ENCODE peak calls at places on chromosomes 13 and 19, in eight cellular contexts. S is neural crest cell; F is endothelial cell; O is activated T-cell treated with anti-CD3 and anti-CD28 coated beads, Interleukin-2, amount 50 U/mL, for 4 hours; N is left colon; X is T-helper 1 cell; L is fibroblast of pulmonary artery; G is activated naive CD4-positive, alpha-beta T cell. R is an unnamed sample.

GRCh38 chr13:34748078-34748477 is 194.0 kb upstream of the NBEA start:
- DNase-seq in S (no peak), F (no peak), O (no peak), N (peak), X (no peak), L (peak), G (no peak), R (peak)

GRCh38 chr19:18251587-18252369 is 22.5 kb downstream of the IQCN start:
- DNase-seq in S (peak), F (peak), O (peak), N (peak), X (peak), L (peak), G (peak), R (peak)

GRCh38 chr13:49220856-49221614 is 897 bp downstream of the MLNR start:
- DNase-seq in S (no peak), F (peak), O (no peak), N (no peak), X (no peak), L (no peak), G (no peak), R (no peak)

GRCh38 chr19:12837225-12837624 is 1.1 kb upstream of the MAST1 start:
- DNase-seq in S (no peak), F (no peak), O (no peak), N (no peak), X (no peak), L (no peak), G (no peak), R (no peak)

GRCh38 chr19:13459351-13459750 is 46.9 kb downstream of the CACNA1A start:
- DNase-seq in S (peak), F (no peak), O (no peak), N (no peak), X (no peak), L (no peak), G (no peak), R (peak)

GRCh38 chr19:3253270-3253669 is 28.8 kb downstream of the CELF5 start:
- DNase-seq in S (no peak), F (no peak), O (no peak), N (no peak), X (no peak), L (no peak), G (no peak), R (no peak)

GRCh38 chr19:575527-576506 is 3.4 kb downstream of the BSG start:
- DNase-seq in S (no peak), F (no peak), O (no peak), N (peak), X (no peak), L (peak), G (no peak), R (peak)

GRCh38 chr19:32349724-32350475 is 4.5 kb downstream of the ZNF507 start:
- DNase-seq in S (no peak), F (no peak), O (no peak), N (no peak), X (no peak), L (no peak), G (no peak), R (no peak)

GRCh38 chr13:91323349-91323748 is 24.1 kb upstream of the MIR17HG start:
- DNase-seq in S (no peak), F (no peak), O (no peak), N (no peak), X (no peak), L (no peak), G (no peak), R (no peak)

GRCh38 chr13:58907347-58907746 is 1256.4 kb downstream of the DIAPH3 start:
- DNase-seq in S (no peak), F (no peak), O (no peak), N (no peak), X (no peak), L (peak), G (no peak), R (no peak)

GRCh38 chr13:109586509-109587346 is 199.7 kb downstream of the IRS2 start:
- DNase-seq in S (no peak), F (no peak), O (no peak), N (peak), X (no peak), L (no peak), G (no peak), R (no peak)

GRCh38 chr19:54430306-54431254 is 15.3 kb downstream of the TTYH1 start:
- DNase-seq in S (peak), F (peak), O (peak), N (no peak), X (no peak), L (peak), G (no peak), R (peak)

GRCh38 chr13:86464193-86464592 is 665.0 kb upstream of the SLITRK6 start:
- DNase-seq in S (no peak), F (no peak), O (no peak), N (no peak), X (no peak), L (peak), G (no peak), R (no peak)

GRCh38 chr13:109707044-109707794 is 79.2 kb downstream of the IRS2 start:
- DNase-seq in S (no peak), F (no peak), O (no peak), N (no peak), X (no peak), L (no peak), G (no peak), R (no peak)

GRCh38 chr19:6039541-6040225 is 61.7 kb upstream of the RANBP3 start:
- DNase-seq in S (no peak), F (no peak), O (no peak), N (no peak), X (no peak), L (no peak), G (no peak), R (no peak)

GRCh38 chr19:2282062-2282861 is at the start of gene PEAK3:
- DNase-seq in S (peak), F (peak), O (no peak), N (peak), X (no peak), L (peak), G (no peak), R (peak)

GRCh38 chr19:7386308-7386707 is 37.6 kb downstream of the ARHGEF18 start:
- DNase-seq in S (no peak), F (no peak), O (no peak), N (no peak), X (no peak), L (no peak), G (no peak), R (no peak)

GRCh38 chr13:97743946-97744345 is 209.5 kb upstream of the IPO5 start:
- DNase-seq in S (no peak), F (no peak), O (no peak), N (no peak), X (no peak), L (peak), G (no peak), R (peak)

GRCh38 chr19:40906512-40906911 is 24.5 kb upstream of the CYP2A7 start:
- DNase-seq in S (no peak), F (no peak), O (no peak), N (no peak), X (no peak), L (no peak), G (no peak), R (no peak)

GRCh38 chr13:44212633-44213387 is 160.8 kb upstream of the SERP2 start:
- DNase-seq in S (no peak), F (no peak), O (no peak), N (no peak), X (no peak), L (peak), G (no peak), R (no peak)

GRCh38 chr13:35475960-35476943 is at the start of gene MAB21L1:
- DNase-seq in S (peak), F (peak), O (no peak), N (no peak), X (no peak), L (peak), G (no peak), R (peak)

GRCh38 chr13:93794197-93794885 is 567.7 kb downstream of the GPC6 start:
- DNase-seq in S (no peak), F (no peak), O (no peak), N (no peak), X (no peak), L (no peak), G (no peak), R (no peak)

GRCh38 chr19:6326815-6327214 is 6.6 kb downstream of the ACER1 start:
- DNase-seq in S (no peak), F (no peak), O (no peak), N (no peak), X (no peak), L (no peak), G (no peak), R (no peak)

GRCh38 chr13:74251778-74252519 is 117.7 kb upstream of the KLF12 start:
- DNase-seq in S (no peak), F (no peak), O (no peak), N (no peak), X (no peak), L (no peak), G (no peak), R (no peak)

GRCh38 chr19:1747285-1748114 is 5.8 kb upstream of the ONECUT3 start:
- DNase-seq in S (no peak), F (no peak), O (peak), N (no peak), X (no peak), L (peak), G (no peak), R (no peak)

GRCh38 chr13:20118268-20119140 is 42.3 kb downstream of the GJA3 start:
- DNase-seq in S (peak), F (peak), O (peak), N (peak), X (no peak), L (peak), G (no peak), R (peak)

GRCh38 chr19:47490847-47491246 is 6.8 kb upstream of the KPTN start:
- DNase-seq in S (no peak), F (no peak), O (no peak), N (no peak), X (no peak), L (no peak), G (no peak), R (no peak)

GRCh38 chr19:13026478-13026999 is 31.3 kb downstream of the NFIX start:
- DNase-seq in S (no peak), F (no peak), O (no peak), N (peak), X (no peak), L (peak), G (no peak), R (no peak)

GRCh38 chr19:29277107-29277506 is 64.2 kb upstream of the UQCRFS1 start:
- DNase-seq in S (no peak), F (no peak), O (peak), N (no peak), X (peak), L (no peak), G (no peak), R (no peak)

GRCh38 chr19:1171755-1172352 is 2.2 kb downstream of the SBNO2 start:
- DNase-seq in S (no peak), F (no peak), O (no peak), N (no peak), X (no peak), L (no peak), G (no peak), R (no peak)

GRCh38 chr13:106103779-106104178 is 431.7 kb downstream of the EFNB2 start:
- DNase-seq in S (no peak), F (no peak), O (no peak), N (peak), X (no peak), L (peak), G (no peak), R (no peak)

GRCh38 chr19:1251503-1252220 is 3.3 kb downstream of the MIDN start:
- DNase-seq in S (no peak), F (peak), O (peak), N (no peak), X (peak), L (no peak), G (no peak), R (no peak)

GRCh38 chr19:49205114-49205513 is 47.5 kb downstream of the TRPM4 start:
- DNase-seq in S (no peak), F (no peak), O (no peak), N (no peak), X (no peak), L (no peak), G (no peak), R (peak)

GRCh38 chr19:782195-783043 is 14.8 kb upstream of the PTBP1 start:
- DNase-seq in S (no peak), F (peak), O (no peak), N (no peak), X (no peak), L (peak), G (no peak), R (no peak)

GRCh38 chr19:51691122-51692064 is 1.7 kb upstream of the SPACA6 start:
- DNase-seq in S (no peak), F (no peak), O (no peak), N (no peak), X (no peak), L (peak), G (no peak), R (peak)

GRCh38 chr19:20038358-20039202 is 725 bp downstream of the ZNF682 start:
- DNase-seq in S (no peak), F (no peak), O (no peak), N (no peak), X (no peak), L (no peak), G (no peak), R (no peak)

GRCh38 chr13:93307166-93307565 is 80.6 kb downstream of the GPC6 start:
- DNase-seq in S (no peak), F (no peak), O (no peak), N (no peak), X (no peak), L (no peak), G (no peak), R (no peak)

GRCh38 chr19:34556500-34556899 is 74.9 kb downstream of the WTIP start:
- DNase-seq in S (peak), F (peak), O (no peak), N (no peak), X (no peak), L (peak), G (no peak), R (no peak)

GRCh38 chr13:43171489-43171888 is 148.1 kb downstream of the DNAJC15 start:
- DNase-seq in S (no peak), F (no peak), O (no peak), N (no peak), X (no peak), L (no peak), G (no peak), R (no peak)

GRCh38 chr13:102597029-102598015 is 536 bp downstream of the TPP2 start:
- DNase-seq in S (peak), F (peak), O (peak), N (peak), X (peak), L (peak), G (no peak), R (no peak)